ENCODE peak calls at places on chromosomes 13 and 19, in seven cellular contexts. H, A, U, D, M, R and C are unnamed samples.

GRCh38 chr13:110713981-110714797 is 689 bp downstream of the ING1 start:
- DNase-seq in H (no peak), A (peak; percentile 29), U (peak; percentile 86), D (peak; percentile 25), M (peak; percentile 62), R (peak; percentile 90), C (peak; percentile 35)

GRCh38 chr19:55491546-55492360 is 3.5 kb downstream of the SSC5D start:
- DNase-seq in H (no peak), A (no peak), U (no peak), D (no peak), M (no peak), R (no peak), C (no peak)

GRCh38 chr13:36370108-36370429 is 23.9 kb upstream of the SPART start:
- DNase-seq in H (no peak), A (no peak), U (no peak), D (no peak), M (no peak), R (no peak), C (no peak)

GRCh38 chr13:44048326-44048725 is 168.6 kb downstream of the LACC1 start:
- DNase-seq in H (no peak), A (no peak), U (no peak), D (peak; percentile 25), M (no peak), R (no peak), C (no peak)

GRCh38 chr19:3142292-3142670 is 6.4 kb downstream of the GNA15 start:
- DNase-seq in H (no peak), A (peak; percentile 89), U (no peak), D (peak; percentile 77), M (no peak), R (no peak), C (no peak)

GRCh38 chr13:58680115-58680514 is 1048.6 kb downstream of the PCDH17 start:
- DNase-seq in H (no peak), A (no peak), U (no peak), D (no peak), M (no peak), R (no peak), C (no peak)

GRCh38 chr13:90055121-90055520 is 1292.4 kb upstream of the MIR17HG start:
- DNase-seq in H (no peak), A (peak; percentile 1), U (no peak), D (peak; percentile 8), M (no peak), R (no peak), C (no peak)

GRCh38 chr19:56477429-56478338 is 539 bp upstream of the ZNF667 start:
- DNase-seq in H (peak; percentile 46), A (peak; percentile 46), U (peak; percentile 80), D (peak; percentile 93), M (peak; percentile 93), R (peak; percentile 84), C (no peak)

GRCh38 chr19:30897553-30897952 is 451.7 kb downstream of the TSHZ3 start:
- DNase-seq in H (no peak), A (no peak), U (no peak), D (no peak), M (no peak), R (no peak), C (no peak)

GRCh38 chr19:23440207-23440606 is 44.9 kb upstream of the ZNF91 start:
- DNase-seq in H (no peak), A (no peak), U (no peak), D (no peak), M (no peak), R (no peak), C (no peak)

GRCh38 chr13:83162493-83162892 is 719.8 kb downstream of the SLITRK1 start:
- DNase-seq in H (no peak), A (no peak), U (no peak), D (peak; percentile 17), M (no peak), R (no peak), C (no peak)

GRCh38 chr13:54852831-54853230 is 1824.2 kb downstream of the OLFM4 start:
- DNase-seq in H (no peak), A (no peak), U (no peak), D (no peak), M (no peak), R (no peak), C (no peak)

GRCh38 chr13:112928958-112929777 is 39.8 kb upstream of the MCF2L start:
- DNase-seq in H (no peak), A (no peak), U (no peak), D (peak; percentile 62), M (no peak), R (peak; percentile 84), C (no peak)

GRCh38 chr13:111941845-111942447 is 125.0 kb upstream of the SOX1 start:
- DNase-seq in H (no peak), A (no peak), U (peak; percentile 15), D (no peak), M (peak; percentile 13), R (no peak), C (no peak)

GRCh38 chr19:15251010-15251748 is 18.9 kb upstream of the EPHX3 start:
- DNase-seq in H (peak; percentile 56), A (peak; percentile 43), U (no peak), D (peak; percentile 63), M (peak; percentile 64), R (no peak), C (no peak)

GRCh38 chr19:53545271-53546065 is 7.5 kb downstream of the ZNF331 start:
- DNase-seq in H (no peak), A (peak; percentile 67), U (no peak), D (peak; percentile 77), M (no peak), R (no peak), C (no peak)

GRCh38 chr13:85798999-85799646 is at the start of gene SLITRK6:
- DNase-seq in H (no peak), A (peak; percentile 66), U (no peak), D (peak; percentile 91), M (no peak), R (no peak), C (no peak)

GRCh38 chr19:13441810-13442512 is 64.3 kb downstream of the CACNA1A start:
- DNase-seq in H (no peak), A (peak; percentile 58), U (peak; percentile 65), D (peak; percentile 38), M (no peak), R (peak; percentile 50), C (peak; percentile 70)

GRCh38 chr13:76647550-76647949 is 238.7 kb downstream of the KCTD12 start:
- DNase-seq in H (no peak), A (no peak), U (no peak), D (no peak), M (no peak), R (no peak), C (no peak)

GRCh38 chr13:101916108-101916757 is 463.8 kb downstream of the ITGBL1 start:
- DNase-seq in H (no peak), A (no peak), U (no peak), D (peak; percentile 19), M (no peak), R (no peak), C (no peak)

GRCh38 chr19:44807652-44808462 is 1.0 kb upstream of the BCAM start:
- DNase-seq in H (no peak), A (peak; percentile 83), U (no peak), D (peak; percentile 43), M (no peak), R (no peak), C (peak; percentile 73)

GRCh38 chr19:58097783-58098681 is at the start of gene ZSCAN18:
- DNase-seq in H (peak; percentile 96), A (peak; percentile 89), U (peak; percentile 96), D (peak; percentile 96), M (peak; percentile 99), R (peak; percentile 98), C (peak; percentile 99)

GRCh38 chr19:9801976-9802375 is 16.9 kb downstream of the FBXL12 start:
- DNase-seq in H (no peak), A (no peak), U (no peak), D (no peak), M (no peak), R (no peak), C (no peak)

GRCh38 chr13:43874512-43875092 is 4.9 kb downstream of the CCDC122 start:
- DNase-seq in H (no peak), A (no peak), U (no peak), D (peak; percentile 65), M (no peak), R (no peak), C (no peak)

GRCh38 chr13:113804703-113805430 is 45.8 kb downstream of the TMEM255B start:
- DNase-seq in H (no peak), A (no peak), U (no peak), D (no peak), M (no peak), R (no peak), C (no peak)

GRCh38 chr13:51549050-51549449 is 35.2 kb upstream of the WDFY2 start:
- DNase-seq in H (no peak), A (no peak), U (no peak), D (no peak), M (no peak), R (no peak), C (no peak)

GRCh38 chr13:95154441-95154886 is 146.8 kb downstream of the ABCC4 start:
- DNase-seq in H (no peak), A (peak; percentile 67), U (no peak), D (peak; percentile 21), M (no peak), R (no peak), C (no peak)
- TF ChIP-seq CTCF in H (no peak), A (no peak), U (no peak), D (no peak), M (no peak), R (no peak), C (no peak)

DNA sequence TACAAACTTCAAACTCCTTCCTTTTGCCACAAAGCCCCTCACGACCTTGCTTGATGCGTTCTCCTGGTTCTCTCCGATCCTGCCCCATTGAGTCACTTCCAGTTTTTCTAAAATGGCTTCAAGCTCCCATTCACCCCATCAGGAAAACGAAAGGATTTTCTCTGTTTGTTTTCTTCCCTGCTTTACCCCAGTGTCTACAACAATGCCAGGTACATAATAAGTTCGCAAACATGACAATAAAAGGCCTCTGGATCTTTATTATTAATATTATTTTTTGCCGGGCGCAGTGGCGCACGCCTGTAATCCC is 824 bp upstream of the SERTAD3 start:
- DNase-seq in H (no peak), A (no peak), U (no peak), D (no peak), M (no peak), R (no peak), C (no peak)
- TF ChIP-seq CTCF in H (no peak), A (no peak), U (no peak), D (no peak), M (no peak), R (no peak), C (no peak)

GRCh38 chr13:81487151-81487550 is 1146.2 kb upstream of the SPRY2 start:
- DNase-seq in H (no peak), A (no peak), U (no peak), D (no peak), M (no peak), R (no peak), C (no peak)
- TF ChIP-seq CTCF in H (no peak), A (peak; percentile 26), U (no peak), D (peak; percentile 6), M (peak; percentile 16), R (no peak), C (peak; percentile 58)

DNA sequence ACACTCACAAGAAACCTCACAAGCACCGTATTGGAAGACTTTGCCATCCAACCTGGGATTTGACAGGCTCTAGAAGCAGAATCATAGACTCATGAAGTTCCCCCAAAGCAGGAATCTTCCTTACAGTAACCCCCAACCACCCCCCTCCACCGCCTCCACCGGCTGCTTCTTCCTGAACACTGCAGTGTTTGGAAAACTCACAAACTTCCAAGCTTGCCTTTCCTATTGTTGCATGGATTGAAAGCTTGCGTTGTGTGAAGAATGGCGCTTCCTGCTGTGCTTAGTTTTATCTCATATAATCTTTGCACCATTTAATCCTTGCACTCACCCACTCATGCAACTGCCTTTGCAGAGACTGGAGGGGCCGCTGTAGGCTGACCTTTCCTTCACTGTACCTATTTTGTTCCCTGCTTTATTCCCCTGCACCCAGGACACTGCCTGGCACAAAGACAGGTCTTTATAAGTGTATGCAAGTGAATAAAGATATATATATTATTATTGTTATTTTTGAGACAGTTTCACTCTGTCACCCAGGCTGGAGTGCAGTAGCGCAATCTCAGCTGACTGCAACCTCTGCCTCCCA is 3.7 kb downstream of the ALOX5AP start:
- DNase-seq in H (no peak), A (no peak), U (no peak), D (no peak), M (no peak), R (no peak), C (no peak)
- TF ChIP-seq CTCF in H (no peak), A (no peak), U (no peak), D (no peak), M (no peak), R (no peak), C (no peak)